ENCODE peak calls at places on chromosomes 3 and 15, in seven cellular contexts. P, Z, U, Y, S, W and R are unnamed samples. For H3K4me1, the result is how much of the 10 kb centered on the place peaks cover.

GRCh38 chr15:58471341-58471740 is 39.5 kb downstream of the LIPC start:
- DNase-seq in U (no peak), Z (no peak), W (no peak), Y (no peak), P (no peak), S (no peak), R (no peak)

GRCh38 chr15:25848769-25849430 is 14.2 kb downstream of the ATP10A start:
- DNase-seq in U (no peak), W (no peak), Y (no peak), S (no peak), Z (no peak), P (no peak), R (no peak)

GRCh38 chr3:171066216-171066615 is 39.7 kb upstream of the SLC2A2 start:
- DNase-seq in U (no peak), P (no peak), Y (no peak), S (no peak), Z (no peak), W (no peak), R (no peak)

GRCh38 chr3:190155752-190156151 is 35.1 kb upstream of the P3H2 start:
- DNase-seq in Y (no peak), S (no peak), P (no peak), U (no peak), Z (no peak), W (no peak), R (no peak)

GRCh38 chr15:69120732-69121131 is 39.7 kb upstream of the GLCE start:
- DNase-seq in W (no peak), P (no peak), S (no peak), Z (no peak), U (no peak), Y (no peak), R (no peak)

GRCh38 chr3:101722394-101723173 is 1.8 kb upstream of the CEP97 start:
- DNase-seq in S (no peak), W (peak), Z (no peak), U (peak), P (peak), Y (no peak), R (no peak)

GRCh38 chr3:127425505-127426443 is 137.9 kb upstream of the PRR20G start:
- DNase-seq in W (no peak), P (no peak), Z (no peak), Y (no peak), S (peak), U (no peak), R (peak)

GRCh38 chr3:115885621-115886020 is 262.3 kb downstream of the GAP43 start:
- DNase-seq in U (no peak), Y (peak), S (no peak), Z (no peak), P (no peak), W (no peak), R (no peak)

GRCh38 chr3:56754753-56755365 is 46.9 kb downstream of the ARHGEF3 start:
- DNase-seq in P (no peak), Y (no peak), Z (no peak), S (peak), W (no peak), U (peak), R (peak)

GRCh38 chr3:44104668-44105321 is 136.9 kb upstream of the TOPAZ1 start:
- DNase-seq in U (no peak), Z (no peak), Y (no peak), S (no peak), W (no peak), P (no peak), R (no peak)

GRCh38 chr3:144332866-144333265 is 361.2 kb downstream of the DIPK2A start:
- DNase-seq in S (no peak), Y (no peak), W (no peak), U (no peak), P (no peak), Z (no peak), R (no peak)

GRCh38 chr3:156795890-156796451 is 30.2 kb upstream of the LEKR1 start:
- DNase-seq in U (no peak), Y (no peak), W (no peak), S (no peak), P (no peak), Z (no peak), R (no peak)

GRCh38 chr15:66642514-66642913 is 59.5 kb upstream of the SMAD6 start:
- DNase-seq in P (no peak), W (no peak), U (no peak), S (no peak), Z (no peak), Y (no peak), R (no peak)

GRCh38 chr15:52290329-52290728 is 5.3 kb downstream of the MYO5C start:
- DNase-seq in Z (no peak), P (no peak), W (no peak), Y (no peak), U (no peak), S (no peak), R (no peak)
- H3K4me1 ChIP-seq in Z (under half), P (under half), W (under half), Y (under half), U (under half), S (under half), R (under half)

GRCh38 chr15:62474021-62474770 is 309.1 kb upstream of the C2CD4B start:
- DNase-seq in P (no peak), Y (no peak), Z (no peak), S (no peak), U (no peak), W (no peak), R (no peak)

GRCh38 chr15:62475595-62475994 is 310.5 kb upstream of the C2CD4B start:
- DNase-seq in Y (no peak), U (no peak), P (no peak), S (no peak), Z (no peak), W (no peak), R (no peak)

GRCh38 chr15:62469874-62470688 is 305.0 kb upstream of the C2CD4B start:
- DNase-seq in S (no peak), W (no peak), P (no peak), Y (no peak), U (no peak), Z (no peak), R (no peak)

GRCh38 chr15:62474771-62475124 is 309.7 kb upstream of the C2CD4B start:
- DNase-seq in S (no peak), Z (no peak), P (no peak), Y (no peak), W (no peak), U (no peak), R (no peak)

DNA sequence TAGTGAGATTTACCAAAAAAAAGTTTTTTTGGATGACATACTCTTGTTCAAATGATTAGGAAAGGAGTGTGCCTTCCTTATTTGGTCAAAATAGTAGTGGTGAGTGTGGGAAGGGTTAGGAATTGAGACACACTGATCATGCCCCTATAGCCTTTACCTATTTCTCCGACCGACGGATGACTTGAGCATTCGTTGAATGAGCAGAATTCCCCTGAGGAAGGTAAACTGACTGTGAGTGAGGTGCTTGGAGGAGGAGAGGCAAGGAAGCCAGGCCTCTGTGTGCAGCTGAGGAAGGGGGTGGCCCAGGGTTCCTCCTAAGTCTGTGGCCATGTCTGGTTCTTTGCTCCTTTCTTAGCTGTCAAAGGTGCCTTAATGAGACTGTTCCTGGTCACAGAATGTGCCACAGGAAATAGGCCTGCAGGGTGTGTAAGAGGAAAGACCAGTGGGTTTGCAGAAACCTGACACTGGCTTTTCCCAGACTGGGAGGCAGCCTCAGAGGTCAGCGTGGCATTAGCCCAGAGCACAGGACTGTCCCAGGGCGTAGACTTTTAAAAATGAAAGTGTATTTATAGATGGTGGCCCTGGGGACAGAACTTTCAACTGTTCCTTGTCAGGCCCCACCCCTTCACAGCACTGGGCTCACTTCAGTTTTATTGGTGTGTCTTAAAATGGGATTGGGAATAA is 307.7 kb upstream of the C2CD4B start:
- DNase-seq in P (no peak), Z (no peak), U (no peak), S (no peak), W (no peak), Y (peak), R (no peak)
- H3K4me1 ChIP-seq in P (under half), Z (under half), U (under half), S (under half), W (under half), Y (under half), R (under half)

DNA sequence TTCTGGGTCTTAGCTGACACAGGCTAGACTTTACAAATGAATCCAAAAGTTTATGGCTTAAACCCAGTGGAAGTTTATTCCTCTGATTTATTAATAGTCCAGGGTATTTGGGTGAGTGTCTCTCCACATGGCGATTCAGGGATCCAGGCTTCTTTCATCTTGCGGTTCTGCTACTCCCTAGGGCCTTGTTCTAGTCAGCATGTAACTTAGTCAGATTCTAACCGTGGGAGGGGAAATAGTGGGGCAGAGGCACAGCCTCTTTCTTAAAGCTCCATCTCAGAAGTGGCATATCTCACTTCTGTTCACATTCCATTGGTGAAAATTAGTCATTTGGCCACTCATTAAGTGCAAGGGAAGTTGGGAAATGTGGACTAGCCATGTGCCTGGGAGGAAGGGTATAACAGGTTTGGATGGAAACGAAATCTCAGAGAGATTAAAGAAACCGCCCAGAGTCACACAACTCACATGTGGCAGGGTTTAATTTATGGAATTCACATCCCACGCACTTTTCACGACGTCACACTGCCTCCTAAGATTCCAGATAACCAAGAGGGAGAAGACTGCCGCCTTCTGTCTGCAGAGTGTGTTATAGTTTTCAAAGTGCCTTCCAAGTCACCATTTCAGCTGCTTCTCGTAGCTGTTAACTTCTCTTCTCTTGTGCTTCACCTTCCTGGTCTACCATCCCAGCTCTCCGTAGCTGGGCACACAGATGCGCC is 11.4 kb upstream of the RASGRF1 start:
- DNase-seq in W (no peak), Y (no peak), P (no peak), Z (no peak), S (no peak), U (no peak), R (no peak)
- H3K4me1 ChIP-seq in W (under half), Y (under half), P (under half), Z (under half), S (under half), U (under half), R (under half)

GRCh38 chr3:187951452-187952190 is 202.3 kb upstream of the LPP start:
- DNase-seq in P (no peak), U (no peak), S (no peak), Y (no peak), W (no peak), Z (no peak), R (no peak)
- H3K4me1 ChIP-seq in P (under half), U (under half), S (under half), Y (under half), W (under half), Z (under half), R (under half)

DNA sequence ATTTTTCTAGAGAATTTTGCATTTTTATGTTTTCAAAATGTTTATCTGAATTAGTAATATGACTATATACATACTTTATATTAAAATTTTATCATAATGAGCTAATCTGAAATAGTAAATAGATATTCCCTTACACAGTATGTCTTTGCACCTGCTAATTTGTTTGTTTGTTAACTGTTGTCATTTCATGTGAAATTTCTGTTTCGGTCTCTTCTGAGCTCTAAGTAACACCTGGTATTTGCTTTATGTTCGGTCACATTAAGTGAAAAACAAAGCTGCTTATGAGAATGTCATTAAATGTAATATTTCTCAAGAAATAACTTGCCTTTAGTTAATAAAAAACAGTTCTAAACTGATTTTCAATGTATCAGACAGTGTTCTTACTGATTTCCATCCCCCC is 61.1 kb downstream of the FNDC3B start:
- DNase-seq in P (no peak), Z (no peak), Y (no peak), U (no peak), W (no peak), S (no peak), R (no peak)
- H3K4me1 ChIP-seq in P (half or more), Z (under half), Y (half or more), U (half or more), W (under half), S (under half), R (under half)

GRCh38 chr3:149247025-149247710 is 25.5 kb upstream of the CP start:
- DNase-seq in U (no peak), Z (no peak), P (no peak), S (no peak), W (no peak), Y (no peak), R (no peak)
- H3K4me1 ChIP-seq in U (under half), Z (under half), P (under half), S (under half), W (under half), Y (under half), R (under half)

GRCh38 chr15:64688179-64688578 is 87.2 kb downstream of the RBPMS2 start:
- DNase-seq in U (no peak), P (no peak), Z (no peak), S (no peak), Y (no peak), W (no peak), R (peak)

GRCh38 chr15:64690578-64691296 is 84.7 kb downstream of the RBPMS2 start:
- DNase-seq in W (no peak), Z (no peak), S (no peak), U (no peak), Y (no peak), P (no peak), R (peak)

GRCh38 chr15:64692166-64692565 is 83.2 kb downstream of the RBPMS2 start:
- DNase-seq in W (no peak), Y (no peak), Z (no peak), U (no peak), S (no peak), P (peak), R (peak)

GRCh38 chr15:64688770-64689169 is 86.6 kb downstream of the RBPMS2 start:
- DNase-seq in U (no peak), Y (no peak), W (no peak), P (no peak), Z (no peak), S (no peak), R (peak)

DNA sequence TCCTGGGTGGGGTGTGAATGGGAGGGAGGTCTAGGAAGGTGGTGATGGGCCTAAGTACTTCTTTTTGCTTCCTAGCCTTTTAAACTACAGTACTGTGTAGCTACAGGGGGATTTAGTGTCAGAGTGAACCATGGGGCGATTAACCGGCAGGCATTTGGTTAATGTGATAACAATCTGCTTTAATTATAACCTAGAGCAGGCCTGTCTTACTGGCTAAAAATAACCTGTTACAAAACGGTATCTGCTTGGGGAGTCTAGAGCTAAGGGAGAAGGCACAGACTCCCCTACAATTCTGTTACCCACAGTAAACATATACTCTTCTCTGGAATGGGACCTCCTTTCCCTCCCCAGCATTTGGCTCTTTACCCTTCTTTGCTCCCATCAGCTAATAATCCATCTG is 85.4 kb downstream of the RBPMS2 start:
- DNase-seq in S (no peak), Y (no peak), P (no peak), W (no peak), Z (no peak), U (no peak), R (no peak)
- H3K4me1 ChIP-seq in S (under half), Y (under half), P (half or more), W (under half), Z (under half), U (under half), R (half or more)

GRCh38 chr3:113783980-113784379 is 37.1 kb downstream of the ATP6V1A start:
- DNase-seq in P (no peak), U (no peak), S (no peak), Z (no peak), Y (no peak), W (no peak), R (no peak)

GRCh38 chr3:113783463-113783862 is 36.6 kb downstream of the ATP6V1A start:
- DNase-seq in U (no peak), W (no peak), S (no peak), Z (no peak), P (no peak), Y (no peak), R (no peak)
- H3K4me1 ChIP-seq in U (under half), W (under half), S (under half), Z (under half), P (under half), Y (under half), R (under half)